ENCODE peak calls at places on chromosome 18, in four cellular contexts. O is heart right ventricle, N is sigmoid colon, K is brain microvascular endothelial cell. L is an unnamed sample.

GRCh38 chr18:74273394-74273793 is 18.4 kb downstream of the CYB5A start:
- DNase-seq in O (no peak), N (no peak), K (no peak), L (no peak)

GRCh38 chr18:63788447-63789096 is 13.4 kb downstream of the SERPINB7 start:
- DNase-seq in O (no peak), N (no peak), K (peak), L (peak)

GRCh38 chr18:78762753-78763152 is 216.9 kb upstream of the SALL3 start:
- DNase-seq in O (no peak), N (peak), K (no peak), L (no peak)

GRCh38 chr18:59220164-59220783 is 316 bp downstream of the GRP start:
- DNase-seq in O (no peak), N (no peak), K (no peak), L (no peak)

GRCh38 chr18:394997-395383 is 105.5 kb downstream of the COLEC12 start:
- DNase-seq in O (no peak), N (peak), K (peak), L (no peak)

GRCh38 chr18:50560681-50561629 is 1.1 kb downstream of the MAPK4 start:
- DNase-seq in O (no peak), N (no peak), K (no peak), L (no peak)

GRCh38 chr18:58080516-58080915 is 36.5 kb downstream of the NEDD4L start:
- DNase-seq in O (no peak), N (no peak), K (no peak), L (no peak)

GRCh38 chr18:50706199-50706598 is 113.6 kb downstream of the MRO start:
- DNase-seq in O (no peak), N (peak), K (no peak), L (no peak)

GRCh38 chr18:32701288-32701687 is 71.5 kb downstream of the KLHL14 start:
- DNase-seq in O (no peak), N (no peak), K (no peak), L (no peak)

GRCh38 chr18:11119550-11119949 is 29.8 kb downstream of the PIEZO2 start:
- DNase-seq in O (no peak), N (no peak), K (no peak), L (no peak)

GRCh38 chr18:54942144-54942543 is 17.1 kb downstream of the CCDC68 start:
- DNase-seq in O (no peak), N (no peak), K (no peak), L (no peak)

GRCh38 chr18:31232779-31233424 is 70.2 kb upstream of the DSC1 start:
- DNase-seq in O (no peak), N (no peak), K (no peak), L (no peak)

DNA sequence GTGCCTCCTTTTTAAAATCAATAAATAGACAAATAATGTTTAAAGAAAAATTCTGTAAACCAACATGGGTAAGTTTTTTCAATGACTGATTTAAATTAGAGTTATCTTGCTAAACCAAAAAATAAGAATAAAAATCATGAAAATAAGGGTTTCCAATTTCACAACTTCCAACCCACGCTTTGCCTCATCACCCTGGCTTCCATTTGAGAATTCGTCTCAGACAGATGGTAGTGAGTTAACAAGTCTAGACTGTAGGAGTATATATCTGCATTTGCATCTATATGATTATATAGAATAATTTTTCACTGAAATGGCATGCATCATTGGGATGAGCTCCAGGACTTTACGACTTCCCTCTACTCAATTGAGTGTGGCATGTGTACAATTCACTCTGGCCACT is 1673.4 kb upstream of the CELF4 start:
- DNase-seq in O (no peak), N (no peak), K (no peak), L (peak)
- H3K4me3 ChIP-seq in O (no peak), N (no peak), K (no peak), L (no peak)

GRCh38 chr18:37394610-37394965 is 171.0 kb downstream of the CELF4 start:
- DNase-seq in O (no peak), N (no peak), K (no peak), L (no peak)
- H3K4me3 ChIP-seq in O (peak), N (peak), K (no peak), L (peak)

DNA sequence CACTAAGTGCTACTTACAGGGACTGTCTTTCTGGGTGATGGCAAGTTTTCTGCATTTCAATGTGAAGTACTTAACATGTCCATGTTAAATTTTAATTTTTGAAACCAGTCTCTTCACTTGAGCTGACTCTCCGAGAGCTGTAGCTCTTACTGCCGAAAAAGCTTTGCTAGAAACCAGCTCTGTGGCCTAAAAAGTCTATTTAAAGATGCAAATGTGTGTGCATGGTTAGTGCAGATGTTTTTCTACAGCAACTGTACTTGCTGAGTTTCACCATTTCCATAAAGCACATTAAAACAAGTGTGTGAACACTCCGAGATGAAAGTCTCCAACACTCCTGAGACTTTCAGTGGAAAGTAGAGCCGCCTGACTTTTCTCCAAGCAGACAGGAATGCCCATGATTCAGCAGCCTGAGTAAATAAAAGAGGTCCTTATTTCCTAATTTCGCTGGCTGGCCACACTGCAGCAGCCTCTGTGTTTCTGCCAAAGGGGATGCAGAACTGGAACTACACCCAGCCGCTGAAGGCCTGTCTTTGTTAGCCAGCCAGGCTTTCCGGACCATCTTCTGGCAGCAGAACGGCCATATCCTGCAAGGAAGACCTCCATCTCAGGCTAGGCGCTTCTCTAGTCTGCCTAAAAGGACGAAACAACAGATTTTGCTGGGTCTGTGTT is 121.2 kb downstream of the ZNF521 start:
- DNase-seq in O (peak), N (peak), K (peak), L (peak)
- H3K4me3 ChIP-seq in O (no peak), N (peak), K (no peak), L (no peak)

GRCh38 chr18:62183578-62184195 is 3.2 kb downstream of the PIGN start:
- DNase-seq in O (peak), N (no peak), K (peak), L (no peak)

GRCh38 chr18:62187543-62188378 is 706 bp downstream of the RELCH start:
- DNase-seq in O (peak), N (no peak), K (no peak), L (no peak)

GRCh38 chr18:62186656-62187542 is at the start of the genes PIGN and RELCH:
- DNase-seq in O (peak), N (peak), K (peak), L (peak)

DNA sequence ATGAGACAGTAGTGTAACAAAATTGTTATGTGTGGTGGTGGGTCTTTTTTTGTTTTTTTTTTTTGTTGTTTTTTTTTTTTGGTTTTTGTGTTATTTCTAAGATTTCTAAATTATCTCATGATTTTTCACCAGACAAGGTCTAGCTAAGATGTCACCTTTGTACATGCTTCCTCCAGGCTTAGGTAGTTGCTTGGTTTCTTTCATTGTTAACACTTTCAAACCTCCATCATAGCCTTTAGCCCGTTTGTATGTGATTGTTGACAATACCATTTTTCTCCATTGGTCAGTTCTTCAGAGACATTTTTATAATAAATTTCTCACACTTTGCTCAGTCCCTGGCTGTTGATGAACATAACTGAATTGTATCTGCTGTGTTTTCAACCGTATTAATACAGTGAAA is 2.2 kb downstream of the RELCH start:
- DNase-seq in O (no peak), N (no peak), K (no peak), L (no peak)
- H3K4me3 ChIP-seq in O (no peak), N (no peak), K (no peak), L (peak)

GRCh38 chr18:13538630-13539029 is 187.7 kb downstream of the FAM210A start:
- DNase-seq in O (no peak), N (no peak), K (no peak), L (no peak)
- H3K4me3 ChIP-seq in O (no peak), N (no peak), K (no peak), L (no peak)